ENCODE peak calls at places on chromosome X, in nine cellular contexts. B, A, G, W, U, Y, V, M and O are unnamed samples.

GRCh38 chrX:33330798-33331197 is 119.4 kb upstream of the DMD start:
- DNase-seq in B (no peak), A (no peak), G (no peak), W (no peak), U (no peak), Y (no peak), V (no peak), M (no peak), O (no peak)

GRCh38 chrX:88170528-88170927 is 576.5 kb upstream of the CPXCR1 start:
- DNase-seq in B (no peak), A (peak; percentile 35), G (no peak), W (no peak), U (no peak), Y (no peak), V (no peak), M (no peak), O (no peak)

GRCh38 chrX:37922926-37923325 is 75.6 kb upstream of the DYNLT3 start:
- DNase-seq in B (no peak), A (no peak), G (no peak), W (peak; percentile 39), U (no peak), Y (no peak), V (no peak), M (peak; percentile 1), O (no peak)

GRCh38 chrX:150212672-150213480 is 150.2 kb upstream of the MAMLD1 start:
- DNase-seq in B (no peak), A (no peak), G (no peak), W (no peak), U (no peak), Y (no peak), V (no peak), M (no peak), O (no peak)

GRCh38 chrX:49079489-49080428 is at the start of gene WDR45:
- DNase-seq in B (peak; percentile 44), A (peak; percentile 59), G (peak; percentile 85), W (peak; percentile 61), U (peak; percentile 71), Y (peak; percentile 68), V (peak; percentile 59), M (peak; percentile 69), O (peak; percentile 58)

GRCh38 chrX:136525738-136526606 is 6.0 kb upstream of the VGLL1 start:
- DNase-seq in B (no peak), A (no peak), G (no peak), W (peak; percentile 47), U (peak; percentile 84), Y (peak; percentile 87), V (peak; percentile 78), M (peak; percentile 11), O (no peak)

GRCh38 chrX:150038977-150039599 is 100.8 kb upstream of the EOLA2 start:
- DNase-seq in B (no peak), A (no peak), G (no peak), W (no peak), U (peak; percentile 57), Y (no peak), V (peak; percentile 13), M (no peak), O (no peak)

GRCh38 chrX:131763674-131764073 is 219.8 kb downstream of the OR13H1 start:
- DNase-seq in B (no peak), A (no peak), G (peak; percentile 29), W (no peak), U (peak; percentile 65), Y (peak; percentile 90), V (no peak), M (no peak), O (no peak)

GRCh38 chrX:111170017-111170416 is 74.0 kb downstream of the PAK3 start:
- DNase-seq in B (no peak), A (no peak), G (no peak), W (no peak), U (peak; percentile 19), Y (no peak), V (no peak), M (no peak), O (no peak)

GRCh38 chrX:10447577-10448214 is 172.7 kb downstream of the MID1 start:
- DNase-seq in B (no peak), A (no peak), G (no peak), W (no peak), U (peak; percentile 72), Y (no peak), V (peak; percentile 12), M (no peak), O (no peak)

GRCh38 chrX:103791826-103792458 is 15.3 kb downstream of the PLP1 start:
- DNase-seq in B (no peak), A (no peak), G (no peak), W (no peak), U (peak; percentile 44), Y (no peak), V (peak; percentile 50), M (peak; percentile 3), O (no peak)

GRCh38 chrX:47313056-47313455 is 57.3 kb upstream of the ZNF157 start:
- DNase-seq in B (no peak), A (no peak), G (no peak), W (no peak), U (no peak), Y (no peak), V (no peak), M (no peak), O (no peak)

GRCh38 chrX:63889001-63889400 is 104.0 kb upstream of the ARHGEF9 start:
- DNase-seq in B (no peak), A (no peak), G (no peak), W (no peak), U (peak; percentile 42), Y (peak; percentile 27), V (peak; percentile 80), M (no peak), O (no peak)

GRCh38 chrX:103879339-103879738 is 47.3 kb upstream of the RAB9B start:
- DNase-seq in B (no peak), A (no peak), G (no peak), W (no peak), U (peak; percentile 62), Y (no peak), V (peak; percentile 6), M (no peak), O (no peak)

GRCh38 chrX:143669395-143669794 is 33.5 kb upstream of the SLITRK4 start:
- DNase-seq in B (no peak), A (no peak), G (no peak), W (no peak), U (no peak), Y (peak; percentile 60), V (no peak), M (no peak), O (no peak)

GRCh38 chrX:56468441-56468840 is 95.0 kb upstream of the UBQLN2 start:
- DNase-seq in B (no peak), A (no peak), G (no peak), W (no peak), U (no peak), Y (peak; percentile 2), V (no peak), M (no peak), O (no peak)

GRCh38 chrX:53190363-53190960 is 34.5 kb downstream of the KDM5C start:
- DNase-seq in B (peak; percentile 56), A (no peak), G (no peak), W (no peak), U (no peak), Y (peak; percentile 11), V (no peak), M (no peak), O (peak; percentile 7)

GRCh38 chrX:104670051-104670450 is 104.1 kb downstream of the IL1RAPL2 start:
- DNase-seq in B (no peak), A (no peak), G (no peak), W (no peak), U (no peak), Y (no peak), V (no peak), M (no peak), O (no peak)

DNA sequence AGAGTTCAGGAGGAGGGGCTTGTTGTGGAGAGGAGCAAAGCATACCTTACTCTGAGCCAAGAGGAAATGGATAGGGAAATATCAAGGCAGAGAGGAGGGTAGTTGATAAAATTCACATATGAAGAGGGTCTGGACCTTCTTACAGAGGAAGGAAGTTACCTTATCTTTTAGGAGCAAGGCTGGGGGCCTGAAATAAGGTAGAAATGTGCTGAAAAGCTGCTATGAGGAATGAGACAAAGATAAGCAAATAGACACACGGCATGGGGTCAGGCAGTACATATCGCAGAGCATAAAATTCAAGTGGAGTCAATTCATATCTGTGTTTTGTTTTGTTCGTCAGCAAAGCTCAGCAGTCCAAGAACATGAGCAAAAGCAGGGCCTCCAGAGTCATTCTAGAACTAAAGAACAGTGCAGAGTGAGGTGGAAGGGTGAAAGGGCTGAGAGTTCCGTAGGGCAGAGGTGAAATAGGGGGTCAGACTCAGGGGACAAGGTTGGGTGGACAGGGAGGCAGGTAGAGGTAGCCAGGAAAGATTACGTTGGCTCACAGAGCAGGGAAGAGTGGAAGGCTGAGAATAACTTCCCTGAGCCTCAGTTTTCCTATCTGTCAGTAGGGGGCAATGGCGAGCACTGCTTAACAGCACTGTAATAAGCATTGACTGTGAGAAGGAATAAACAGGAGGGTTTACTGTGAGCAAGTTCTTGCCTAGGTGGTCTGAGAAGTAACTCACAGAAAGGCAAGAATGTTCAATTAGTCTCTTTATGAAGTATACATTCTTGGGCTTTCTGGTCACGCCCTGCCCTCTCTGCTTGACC is 9.2 kb downstream of the VSIG4 start:
- DNase-seq in B (peak; percentile 19), A (no peak), G (peak; percentile 7), W (no peak), U (no peak), Y (peak; percentile 50), V (peak; percentile 0), M (peak; percentile 1), O (peak; percentile 10)
- TF ChIP-seq CTCF in B (no peak), A (no peak), G (peak; percentile 64), W (peak; percentile 14), U (peak; percentile 37), Y (peak; percentile 55), V (peak; percentile 72), M (peak; percentile 31), O (peak; percentile 40)

DNA sequence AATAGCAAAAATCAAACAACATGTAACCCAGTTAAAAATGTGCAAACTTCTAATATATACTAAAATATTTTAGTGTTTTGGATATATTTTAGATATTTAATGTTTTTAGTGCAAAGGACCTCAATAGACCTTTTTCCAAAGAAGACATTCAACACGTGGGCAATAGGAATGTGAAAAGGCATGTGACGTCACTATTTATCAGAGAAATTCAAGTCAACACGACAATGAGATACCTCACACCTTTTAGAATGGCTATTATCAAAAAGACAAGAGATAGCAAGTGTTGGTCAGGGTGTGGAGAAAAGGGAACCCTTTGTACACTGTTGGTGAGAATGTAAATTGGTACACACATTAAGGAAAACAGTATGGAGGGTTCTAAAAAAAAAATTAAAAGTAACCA is 115.6 kb upstream of the FAM47B start:
- DNase-seq in B (no peak), A (no peak), G (no peak), W (no peak), U (no peak), Y (no peak), V (no peak), M (no peak), O (no peak)
- TF ChIP-seq CTCF in B (no peak), A (no peak), G (no peak), W (no peak), U (no peak), Y (no peak), V (no peak), M (no peak), O (no peak)

GRCh38 chrX:54248309-54248708 is 65.3 kb upstream of the FAM120C start:
- DNase-seq in B (no peak), A (no peak), G (no peak), W (no peak), U (peak; percentile 48), Y (peak; percentile 35), V (peak; percentile 18), M (peak; percentile 18), O (no peak)
- TF ChIP-seq CTCF in B (no peak), A (no peak), G (peak; percentile 55), W (peak; percentile 30), U (peak; percentile 18), Y (peak; percentile 40), V (peak; percentile 48), M (no peak), O (no peak)

GRCh38 chrX:50081282-50081955 is 119.4 kb downstream of the AKAP4 start:
- DNase-seq in B (peak; percentile 33), A (peak; percentile 53), G (peak; percentile 27), W (peak; percentile 56), U (no peak), Y (peak; percentile 23), V (no peak), M (peak; percentile 34), O (peak; percentile 16)
- TF ChIP-seq CTCF in B (no peak), A (no peak), G (peak; percentile 45), W (peak; percentile 59), U (peak; percentile 33), Y (peak; percentile 8), V (peak; percentile 39), M (peak; percentile 15), O (no peak)